ENCODE peak calls at places on chromosomes 11 and 22, in ten cellular contexts. E is fibroblast of lung; B is activated CD8-positive, alpha-beta memory T cell treated with anti-CD3 and anti-CD28 coated beads for 1 hour; I is BE2C; L is hepatocyte; O is brain microvascular endothelial cell; Q is NCI-H1105 treated with DMSO at 0.1 percent for 48 hours; Y is hippocampal formation; M is kidney glomerular epithelial cell; G is NCI-H2227 treated with DMSO at 0.1 percent for 48 hours. T is an unnamed sample.

GRCh38 chr11:128686745-128687177 is 7.1 kb upstream of the FLI1 start:
- DNase-seq in I (no peak), M (no peak), O (peak), E (peak), Q (no peak), G (no peak), Y (no peak), B (no peak), L (peak), T (no peak)

GRCh38 chr11:62149986-62150886 is 26.4 kb downstream of the INCENP start:
- DNase-seq in G (no peak), Q (no peak), Y (no peak), I (no peak), B (no peak), L (no peak), E (no peak), O (no peak), M (no peak), T (no peak)

GRCh38 chr11:117443269-117444186 is 115.9 kb downstream of the CEP164 start:
- DNase-seq in I (peak), Y (peak), M (no peak), Q (peak), G (peak), O (peak), E (peak), L (peak), B (no peak), T (no peak)

GRCh38 chr11:71329165-71329510 is 76.8 kb upstream of the SHANK2 start:
- DNase-seq in G (no peak), B (no peak), L (no peak), E (no peak), M (no peak), I (no peak), Y (no peak), Q (no peak), O (no peak), T (no peak)

GRCh38 chr11:77065878-77066228 is 918 bp upstream of the CAPN5 start:
- DNase-seq in Y (no peak), M (no peak), G (peak), L (peak), Q (no peak), B (no peak), O (peak), E (peak), I (no peak), T (peak)

GRCh38 chr11:100328626-100329340 is 358.3 kb upstream of the ARHGAP42 start:
- DNase-seq in O (no peak), E (peak), Q (no peak), B (no peak), G (no peak), Y (no peak), I (no peak), L (peak), M (no peak), T (no peak)

GRCh38 chr11:83722392-83722791 is 436.2 kb upstream of the CCDC90B start:
- DNase-seq in E (no peak), M (no peak), Y (no peak), L (no peak), I (no peak), O (no peak), G (no peak), Q (no peak), B (no peak), T (no peak)

GRCh38 chr11:102295045-102295444 is 22.2 kb upstream of the BIRC3 start:
- DNase-seq in G (no peak), B (no peak), I (no peak), E (no peak), L (no peak), Q (no peak), M (no peak), O (no peak), Y (no peak), T (no peak)

GRCh38 chr11:99281331-99281730 is 260.6 kb downstream of the CNTN5 start:
- DNase-seq in I (no peak), B (no peak), M (no peak), Q (no peak), Y (no peak), G (no peak), O (no peak), L (no peak), E (no peak), T (no peak)

GRCh38 chr22:19640306-19640705 is 74.0 kb upstream of the SEPTIN5 start:
- DNase-seq in Y (no peak), O (no peak), I (no peak), Q (no peak), M (no peak), G (no peak), L (no peak), B (no peak), E (no peak), T (no peak)

GRCh38 chr11:1516273-1517067 is 29.9 kb upstream of the MOB2 start:
- DNase-seq in E (peak), M (no peak), O (peak), B (no peak), Q (no peak), I (no peak), L (no peak), G (no peak), Y (no peak), T (no peak)

GRCh38 chr11:79487412-79487811 is 46.6 kb upstream of the TENM4 start:
- DNase-seq in G (no peak), O (no peak), E (no peak), M (no peak), L (no peak), Q (no peak), Y (no peak), B (no peak), I (no peak), T (no peak)

GRCh38 chr11:61587951-61588695 is 7.2 kb upstream of the SYT7 start:
- DNase-seq in L (peak), O (no peak), E (no peak), G (peak), M (no peak), I (peak), Y (no peak), B (peak), Q (peak), T (no peak)

GRCh38 chr11:17543041-17543440 is 1.2 kb downstream of the USH1C start:
- DNase-seq in B (no peak), L (no peak), O (no peak), Y (no peak), I (no peak), E (no peak), M (no peak), G (no peak), Q (no peak), T (no peak)

GRCh38 chr11:28756977-28757376 is 648.8 kb downstream of the METTL15 start:
- DNase-seq in B (no peak), M (peak), E (peak), Y (no peak), Q (no peak), L (no peak), G (no peak), I (no peak), O (peak), T (no peak)

GRCh38 chr11:64710418-64711137 is 12.4 kb downstream of the NRXN2 start:
- DNase-seq in G (no peak), B (no peak), I (no peak), E (peak), Q (no peak), L (no peak), Y (no peak), M (no peak), O (peak), T (peak)

GRCh38 chr22:32839776-32840571 is 38.5 kb downstream of the TIMP3 start:
- DNase-seq in I (no peak), L (peak), Y (no peak), B (no peak), O (peak), M (no peak), Q (no peak), G (no peak), E (peak), T (no peak)

GRCh38 chr11:77152846-77153245 is 24.8 kb downstream of the MYO7A start:
- DNase-seq in E (peak), G (no peak), B (no peak), O (no peak), L (no peak), Y (no peak), M (no peak), Q (no peak), I (no peak), T (no peak)

GRCh38 chr11:79431535-79431934 is 9.3 kb downstream of the TENM4 start:
- DNase-seq in I (no peak), Y (no peak), O (no peak), B (no peak), E (peak), M (peak), L (no peak), G (no peak), Q (no peak), T (no peak)

GRCh38 chr11:115696472-115697011 is 192.3 kb upstream of the CADM1 start:
- DNase-seq in L (no peak), O (no peak), I (no peak), E (no peak), B (no peak), G (no peak), Y (no peak), Q (no peak), M (no peak), T (no peak)

GRCh38 chr22:40332319-40332781 is 13.9 kb upstream of the ADSL start:
- DNase-seq in Q (no peak), Y (no peak), M (no peak), I (no peak), L (peak), G (no peak), B (no peak), O (peak), E (peak), T (no peak)

GRCh38 chr11:34926101-34926830 is 9.8 kb downstream of the PDHX start:
- DNase-seq in L (peak), Q (peak), O (peak), G (peak), B (no peak), I (peak), E (peak), Y (peak), M (peak), T (peak)

GRCh38 chr11:37718431-37718999 is 1120.5 kb upstream of the RAG2 start:
- DNase-seq in O (no peak), Q (no peak), Y (no peak), G (no peak), E (no peak), L (peak), B (no peak), M (no peak), I (no peak), T (peak)

GRCh38 chr11:33411751-33412150 is 154.6 kb downstream of the HIPK3 start:
- DNase-seq in M (no peak), G (no peak), L (no peak), Q (no peak), B (no peak), O (no peak), I (no peak), E (no peak), Y (no peak), T (no peak)

GRCh38 chr11:33910261-33910959 is 18.5 kb upstream of the LMO2 start:
- DNase-seq in Y (no peak), G (no peak), I (no peak), B (no peak), L (no peak), Q (no peak), O (no peak), E (peak), M (no peak), T (no peak)

GRCh38 chr11:121588747-121589146 is 136.0 kb upstream of the SORL1-AS1 start:
- DNase-seq in O (no peak), L (no peak), Y (no peak), Q (no peak), I (no peak), G (no peak), B (no peak), E (no peak), M (no peak), T (no peak)

T was measured in fibroblast of the conjunctiva.